ENCODE peak calls at places on chromosome 5, in four cellular contexts. One of them, this sample, is unnamed.

GRCh38 chr5:153256-153655 is 38.0 kb upstream of the LRRC14B start:
- DNase-seq in upper lobe of left lung: no peak
- DNase-seq in mesenchymal stem cell: no peak
- DNase-seq in IMR-90: peak; percentile 80
- DNase-seq in this sample: peak; percentile 48

GRCh38 chr5:71699233-71699632 is 19.8 kb upstream of the CARTPT start:
- DNase-seq in mesenchymal stem cell: no peak
- DNase-seq in IMR-90: no peak
- DNase-seq in upper lobe of left lung: no peak
- DNase-seq in this sample: no peak

GRCh38 chr5:120435129-120435528 is 29.0 kb upstream of the PRR16 start:
- DNase-seq in IMR-90: no peak
- DNase-seq in mesenchymal stem cell: no peak
- DNase-seq in upper lobe of left lung: no peak
- DNase-seq in this sample: no peak

GRCh38 chr5:141683596-141684161 is 1.6 kb upstream of the ARAP3 start:
- DNase-seq in mesenchymal stem cell: peak; percentile 22
- DNase-seq in IMR-90: no peak
- DNase-seq in upper lobe of left lung: no peak
- DNase-seq in this sample: no peak

GRCh38 chr5:92885950-92886349 is 695.1 kb downstream of the NR2F1-AS1 start:
- DNase-seq in mesenchymal stem cell: no peak
- DNase-seq in upper lobe of left lung: no peak
- DNase-seq in IMR-90: no peak
- DNase-seq in this sample: no peak

GRCh38 chr5:36573441-36573840 is 33.0 kb upstream of the SLC1A3 start:
- DNase-seq in mesenchymal stem cell: peak; percentile 3
- DNase-seq in upper lobe of left lung: no peak
- DNase-seq in IMR-90: peak; percentile 67
- DNase-seq in this sample: peak; percentile 87

GRCh38 chr5:1959231-1959630 is 76.5 kb upstream of the IRX4 start:
- DNase-seq in mesenchymal stem cell: no peak
- DNase-seq in upper lobe of left lung: no peak
- DNase-seq in IMR-90: no peak
- DNase-seq in this sample: no peak

GRCh38 chr5:56527174-56527573 is 288.2 kb upstream of the MAP3K1 start:
- DNase-seq in upper lobe of left lung: no peak
- DNase-seq in mesenchymal stem cell: no peak
- DNase-seq in IMR-90: no peak
- DNase-seq in this sample: no peak

GRCh38 chr5:134549714-134550113 is 24.2 kb downstream of the JADE2 start:
- DNase-seq in mesenchymal stem cell: no peak
- DNase-seq in upper lobe of left lung: no peak
- DNase-seq in IMR-90: peak; percentile 84
- DNase-seq in this sample: peak; percentile 47

GRCh38 chr5:180786398-180787005 is 16.1 kb downstream of the MGAT1 start:
- DNase-seq in upper lobe of left lung: no peak
- DNase-seq in IMR-90: no peak
- DNase-seq in mesenchymal stem cell: peak; percentile 11
- DNase-seq in this sample: peak; percentile 60
- H3K4me3 ChIP-seq in upper lobe of left lung: no peak overlapping the region
- H3K4me3 ChIP-seq in IMR-90: no peak overlapping the region
- H3K4me3 ChIP-seq in mesenchymal stem cell: no peak overlapping the region
- H3K4me3 ChIP-seq in this sample: no peak overlapping the region

DNA sequence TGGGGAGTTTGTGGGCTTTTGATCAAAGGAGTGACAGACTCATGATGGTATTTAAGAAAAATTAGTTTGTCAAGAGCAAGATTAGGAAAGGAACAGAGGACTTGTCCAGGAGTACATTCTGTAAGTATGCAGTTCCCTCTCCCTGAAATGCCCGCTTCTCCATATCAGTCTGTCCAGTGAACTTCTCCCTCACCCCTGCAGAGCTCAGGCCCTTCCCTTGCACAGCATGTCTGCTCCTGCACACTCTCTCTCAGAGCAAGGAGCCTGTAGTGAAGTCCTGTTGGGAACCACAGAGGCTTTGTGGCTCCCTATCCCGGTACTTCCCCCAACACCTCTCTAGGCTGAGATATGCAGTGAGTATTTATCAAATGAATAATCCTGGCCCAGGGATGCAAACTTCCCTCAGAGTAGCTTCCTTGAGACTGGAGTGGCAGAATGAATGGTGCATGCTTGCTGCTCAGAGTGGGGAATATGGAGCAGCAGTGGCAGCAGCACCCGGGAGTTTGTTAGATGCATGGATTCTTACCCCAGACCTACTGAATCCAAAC is 48.8 kb downstream of the POC5 start:
- DNase-seq in mesenchymal stem cell: no peak
- DNase-seq in upper lobe of left lung: no peak
- DNase-seq in IMR-90: no peak
- DNase-seq in this sample: no peak
- H3K4me3 ChIP-seq in mesenchymal stem cell: no peak overlapping the region
- H3K4me3 ChIP-seq in upper lobe of left lung: no peak overlapping the region
- H3K4me3 ChIP-seq in IMR-90: no peak overlapping the region
- H3K4me3 ChIP-seq in this sample: no peak overlapping the region

GRCh38 chr5:31640573-31640972 is 1.6 kb downstream of the PDZD2 start:
- DNase-seq in upper lobe of left lung: no peak
- DNase-seq in mesenchymal stem cell: no peak
- DNase-seq in IMR-90: no peak
- DNase-seq in this sample: no peak
- H3K4me3 ChIP-seq in upper lobe of left lung: no peak overlapping the region
- H3K4me3 ChIP-seq in mesenchymal stem cell: no peak overlapping the region
- H3K4me3 ChIP-seq in IMR-90: no peak overlapping the region
- H3K4me3 ChIP-seq in this sample: no peak overlapping the region

DNA sequence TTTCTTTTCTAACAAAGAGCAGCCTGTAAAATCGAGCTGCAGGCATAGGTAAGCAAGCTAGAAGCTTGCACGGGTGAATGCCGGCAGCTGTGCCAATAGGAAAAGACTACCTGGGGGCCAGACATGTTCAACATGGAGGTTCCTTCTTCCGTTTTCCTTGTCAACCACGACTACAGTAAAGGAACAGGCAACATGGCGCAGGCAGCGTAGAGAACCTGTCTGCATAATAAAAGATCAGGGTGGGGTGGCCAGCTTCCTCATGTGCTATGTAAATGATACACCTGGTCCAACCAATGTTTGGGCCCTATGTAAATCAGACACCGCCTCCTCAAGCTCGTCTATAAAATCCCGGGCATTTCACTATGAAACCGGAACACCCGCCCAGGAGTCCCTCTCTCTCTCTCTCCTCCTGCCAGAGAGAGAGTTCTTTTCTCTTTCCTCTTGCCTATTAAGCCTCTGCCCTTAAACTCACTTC is 103.8 kb upstream of the LIFR start:
- DNase-seq in IMR-90: no peak
- DNase-seq in mesenchymal stem cell: no peak
- DNase-seq in upper lobe of left lung: no peak
- DNase-seq in this sample: no peak
- H3K4me3 ChIP-seq in IMR-90: no peak overlapping the region
- H3K4me3 ChIP-seq in mesenchymal stem cell: no peak overlapping the region
- H3K4me3 ChIP-seq in upper lobe of left lung: no peak overlapping the region
- H3K4me3 ChIP-seq in this sample: no peak overlapping the region

GRCh38 chr5:126920291-126920690 is 110.1 kb downstream of the MARCHF3 start:
- DNase-seq in mesenchymal stem cell: no peak
- DNase-seq in IMR-90: peak; percentile 26
- DNase-seq in upper lobe of left lung: no peak
- DNase-seq in this sample: peak; percentile 46
- H3K4me3 ChIP-seq in mesenchymal stem cell: no peak overlapping the region
- H3K4me3 ChIP-seq in IMR-90: no peak overlapping the region
- H3K4me3 ChIP-seq in upper lobe of left lung: no peak overlapping the region
- H3K4me3 ChIP-seq in this sample: no peak overlapping the region

GRCh38 chr5:139419226-139419625 is 15.3 kb upstream of the SPATA24 start:
- DNase-seq in upper lobe of left lung: no peak
- DNase-seq in mesenchymal stem cell: no peak
- DNase-seq in IMR-90: no peak
- DNase-seq in this sample: no peak

GRCh38 chr5:139425497-139425896 is 13.8 kb downstream of the DNAJC18 start:
- DNase-seq in mesenchymal stem cell: no peak
- DNase-seq in IMR-90: no peak
- DNase-seq in upper lobe of left lung: no peak
- DNase-seq in this sample: no peak

GRCh38 chr5:139418804-139419203 is 14.9 kb upstream of the SPATA24 start:
- DNase-seq in upper lobe of left lung: no peak
- DNase-seq in IMR-90: no peak
- DNase-seq in mesenchymal stem cell: no peak
- DNase-seq in this sample: no peak

GRCh38 chr5:139419793-139420192 is 15.9 kb upstream of the SPATA24 start:
- DNase-seq in upper lobe of left lung: no peak
- DNase-seq in mesenchymal stem cell: no peak
- DNase-seq in IMR-90: no peak
- DNase-seq in this sample: no peak

DNA sequence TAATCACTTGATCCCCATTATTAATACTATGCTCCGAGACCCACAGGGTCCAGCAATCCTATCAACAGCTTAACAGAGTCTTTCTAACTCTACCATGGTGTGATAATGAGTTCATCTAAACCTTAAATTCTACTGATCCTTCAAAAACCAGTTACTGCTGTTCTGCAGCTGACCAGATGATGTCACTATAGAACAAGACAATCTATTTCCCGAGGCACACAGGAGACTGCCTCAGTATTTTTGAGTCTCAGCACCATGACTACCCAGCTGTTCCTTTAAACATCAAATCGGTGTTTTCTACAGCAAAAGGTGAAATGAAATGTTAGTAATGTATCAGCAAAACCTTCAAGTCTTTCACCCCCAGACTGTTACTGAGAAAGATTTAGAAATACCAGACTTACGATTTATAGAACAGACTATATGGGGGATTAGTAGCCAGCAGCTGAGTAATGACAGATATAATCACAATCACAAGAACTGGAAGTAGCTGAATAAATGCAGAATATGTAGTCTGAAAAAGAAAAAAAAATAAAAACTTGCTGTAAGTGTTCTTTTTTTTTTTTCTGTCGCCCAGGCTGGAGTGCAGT is 16.9 kb downstream of the DNAJC18 start:
- DNase-seq in upper lobe of left lung: peak; percentile 28
- DNase-seq in IMR-90: peak; percentile 78
- DNase-seq in mesenchymal stem cell: peak; percentile 77
- DNase-seq in this sample: peak; percentile 89
- H3K4me3 ChIP-seq in upper lobe of left lung: no peak overlapping the region
- H3K4me3 ChIP-seq in IMR-90: no peak overlapping the region
- H3K4me3 ChIP-seq in mesenchymal stem cell: no peak overlapping the region
- H3K4me3 ChIP-seq in this sample: no peak overlapping the region

DNA sequence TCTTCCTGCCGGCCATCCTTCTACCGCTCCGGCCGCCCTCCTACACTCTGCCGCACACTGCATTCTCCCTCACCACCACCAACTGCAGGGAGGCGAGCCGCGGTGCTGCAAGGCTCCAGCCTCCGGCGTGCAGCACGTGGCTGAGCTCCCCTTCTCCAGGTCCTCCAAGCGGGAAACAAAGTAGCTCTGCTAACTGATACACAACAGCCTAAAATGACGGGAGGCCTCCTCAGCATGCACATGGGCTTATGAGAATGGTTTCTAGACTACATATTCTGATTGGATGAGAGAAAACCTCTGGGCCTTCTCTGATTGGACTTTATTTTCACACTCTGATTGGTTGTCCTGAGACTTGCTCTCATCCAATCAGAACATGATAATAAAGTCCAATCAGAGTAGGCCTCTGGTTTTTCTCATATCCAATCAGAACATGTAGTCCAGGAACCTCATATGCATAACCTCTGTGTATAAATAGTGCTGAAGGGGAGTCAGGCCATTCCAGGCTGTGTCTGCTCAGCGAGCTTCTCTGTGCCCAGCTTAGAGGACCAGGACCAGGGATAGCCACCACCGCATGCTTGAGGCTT is 27.0 kb upstream of the ZNF354B start:
- DNase-seq in mesenchymal stem cell: no peak
- DNase-seq in upper lobe of left lung: no peak
- DNase-seq in IMR-90: no peak
- DNase-seq in this sample: no peak
- H3K4me3 ChIP-seq in mesenchymal stem cell: no peak overlapping the region
- H3K4me3 ChIP-seq in upper lobe of left lung: no peak overlapping the region
- H3K4me3 ChIP-seq in IMR-90: no peak overlapping the region
- H3K4me3 ChIP-seq in this sample: no peak overlapping the region

GRCh38 chr5:179344301-179345178 is 721 bp downstream of the ADAMTS2 start:
- DNase-seq in IMR-90: peak; percentile 22
- DNase-seq in upper lobe of left lung: no peak
- DNase-seq in mesenchymal stem cell: peak; percentile 48
- DNase-seq in this sample: peak; percentile 33

GRCh38 chr5:179346401-179346800 is 1.1 kb upstream of the ADAMTS2 start:
- DNase-seq in mesenchymal stem cell: peak; percentile 36
- DNase-seq in IMR-90: no peak
- DNase-seq in upper lobe of left lung: no peak
- DNase-seq in this sample: peak; percentile 37

GRCh38 chr5:179343902-179344300 is 1.4 kb downstream of the ADAMTS2 start:
- DNase-seq in IMR-90: peak; percentile 58
- DNase-seq in mesenchymal stem cell: peak; percentile 73
- DNase-seq in upper lobe of left lung: no peak
- DNase-seq in this sample: peak; percentile 58

GRCh38 chr5:179345429-179346321 is at the start of gene ADAMTS2:
- DNase-seq in IMR-90: peak; percentile 56
- DNase-seq in mesenchymal stem cell: peak; percentile 74
- DNase-seq in upper lobe of left lung: no peak
- DNase-seq in this sample: peak; percentile 68

DNA sequence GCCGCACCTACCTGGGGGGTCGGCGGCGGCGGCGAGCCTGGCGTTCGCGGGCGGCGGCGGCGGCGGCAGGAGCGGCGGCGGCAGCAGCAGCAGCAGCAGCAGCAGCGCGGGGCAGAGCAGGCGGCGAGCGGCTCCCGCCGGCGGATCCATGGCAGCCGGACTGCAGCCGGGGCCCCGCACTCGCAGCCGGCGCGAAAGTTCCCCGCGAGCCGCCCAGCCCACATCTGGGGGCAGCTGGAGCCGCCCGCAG is 157 bp downstream of the ADAMTS2 start:
- DNase-seq in IMR-90: no peak
- DNase-seq in upper lobe of left lung: no peak
- DNase-seq in mesenchymal stem cell: no peak
- DNase-seq in this sample: no peak
- H3K4me3 ChIP-seq in IMR-90: peak overlapping the region; percentile 93
- H3K4me3 ChIP-seq in upper lobe of left lung: peak overlapping the region; percentile 31
- H3K4me3 ChIP-seq in mesenchymal stem cell: peak overlapping the region; percentile 54
- H3K4me3 ChIP-seq in this sample: peak overlapping the region; percentile 81